ENCODE peak calls at places on chromosomes 7 and 10, in five cellular contexts. I is GM12878, E is fibroblast of lung, V is A673, M is hepatocyte. Q is an unnamed sample.

GRCh38 chr10:97752956-97753355 is 16.0 kb downstream of the ZFYVE27 start:
- DNase-seq in I (no peak), E (no peak), V (no peak), M (no peak), Q (no peak)

GRCh38 chr7:136342221-136342620 is 365.1 kb upstream of the MTPN start:
- DNase-seq in I (no peak), E (no peak), V (no peak), M (no peak), Q (no peak)

GRCh38 chr10:128036746-128037542 is 89.3 kb downstream of the MKI67 start:
- DNase-seq in I (no peak), E (peak; percentile 18), V (no peak), M (peak; percentile 28), Q (no peak)

GRCh38 chr7:7736671-7737070 is 18.3 kb upstream of the RPA3 start:
- DNase-seq in I (no peak), E (no peak), V (no peak), M (no peak), Q (peak; percentile 76)

GRCh38 chr7:121419201-121420148 is 23.4 kb upstream of the FAM3C start:
- DNase-seq in I (no peak), E (no peak), V (no peak), M (peak; percentile 52), Q (no peak)

GRCh38 chr7:47100148-47100547 is 481.8 kb downstream of the TNS3 start:
- DNase-seq in I (no peak), E (no peak), V (no peak), M (no peak), Q (no peak)

GRCh38 chr7:70884809-70885208 is 247.1 kb upstream of the GALNT17 start:
- DNase-seq in I (no peak), E (no peak), V (no peak), M (peak; percentile 20), Q (no peak)

GRCh38 chr10:100184426-100185219 is 1.2 kb downstream of the ERLIN1 start:
- DNase-seq in I (no peak), E (peak; percentile 27), V (peak; percentile 50), M (peak; percentile 13), Q (peak; percentile 45)

GRCh38 chr10:4267084-4267774 is 482.2 kb upstream of the KLF6 start:
- DNase-seq in I (no peak), E (peak; percentile 45), V (no peak), M (no peak), Q (no peak)

GRCh38 chr10:77692782-77693181 is 55.2 kb upstream of the KCNMA1 start:
- DNase-seq in I (no peak), E (peak; percentile 28), V (no peak), M (no peak), Q (no peak)

GRCh38 chr10:124991872-124992271 is 49.9 kb downstream of the ZRANB1 start:
- DNase-seq in I (no peak), E (no peak), V (no peak), M (no peak), Q (no peak)

GRCh38 chr10:89122431-89123066 is 84.6 kb downstream of the CH25H start:
- DNase-seq in I (no peak), E (peak; percentile 43), V (peak; percentile 11), M (no peak), Q (no peak)

GRCh38 chr7:44183386-44183785 is 5.9 kb downstream of the GCK start:
- DNase-seq in I (no peak), E (no peak), V (no peak), M (no peak), Q (no peak)

GRCh38 chr7:7424151-7424873 is 111.4 kb downstream of the COL28A1 start:
- DNase-seq in I (peak; percentile 37), E (peak; percentile 77), V (peak; percentile 76), M (peak; percentile 80), Q (peak; percentile 80)

DNA sequence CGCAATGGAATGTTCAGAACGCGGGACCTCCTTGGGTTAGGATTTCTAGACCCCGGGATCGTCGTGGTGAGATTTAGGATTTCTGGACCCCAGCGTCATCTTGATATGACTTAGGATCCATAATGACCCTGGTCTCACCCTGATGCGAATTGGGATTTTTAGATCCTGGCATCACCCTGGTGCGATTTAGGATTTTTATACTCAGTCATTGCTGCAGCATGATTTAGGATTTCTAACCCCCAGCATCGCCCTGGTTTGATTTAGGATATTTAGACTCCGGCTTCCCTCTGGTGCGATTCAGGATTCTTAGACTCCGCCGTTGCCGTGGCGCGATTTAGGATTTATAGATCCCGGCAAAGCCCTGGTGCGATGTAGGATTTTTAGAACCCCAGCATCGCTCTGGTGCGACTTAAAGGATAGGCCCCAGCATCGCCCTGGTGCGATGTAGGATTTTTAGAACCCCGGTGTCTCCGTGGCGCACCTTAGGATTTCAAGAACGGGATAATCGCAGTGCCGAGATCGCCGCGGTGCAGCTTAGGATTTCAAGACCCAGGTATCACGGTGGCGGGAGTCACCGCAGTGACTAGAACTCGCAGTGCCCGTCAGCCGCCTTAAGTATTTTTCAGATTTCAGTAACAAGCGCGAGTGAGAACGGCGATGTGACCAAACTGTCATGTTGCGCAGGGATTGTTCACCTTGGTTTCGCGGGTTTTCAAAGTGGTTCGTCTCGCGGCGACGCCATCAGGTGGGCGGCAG is 812 bp downstream of the MEST start:
- DNase-seq in I (no peak), E (peak; percentile 28), V (peak; percentile 28), M (no peak), Q (peak; percentile 24)
- TF ChIP-seq EZH2 in I (peak; percentile 9), E (no peak), V (no peak), M (peak; percentile 35), Q (no peak)

DNA sequence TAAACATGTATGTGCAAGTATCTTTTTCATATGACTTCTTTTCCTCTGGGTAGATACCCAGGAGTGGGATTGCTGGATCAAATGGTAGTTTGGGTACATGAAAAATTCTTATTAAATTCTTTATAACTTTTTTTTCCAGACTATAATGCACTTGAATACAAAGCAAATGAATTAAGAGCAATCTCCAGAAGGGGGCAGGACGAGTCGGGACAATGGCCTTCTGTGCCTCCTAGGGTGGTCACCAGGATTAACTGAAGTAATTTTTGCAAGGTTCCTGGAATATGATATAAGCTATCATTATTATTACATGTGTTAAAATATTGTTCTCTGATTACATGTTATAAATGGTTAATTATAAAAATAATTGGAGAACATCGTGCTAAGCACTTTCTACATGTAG is 127.2 kb downstream of the PPP1R17 start:
- DNase-seq in I (no peak), E (peak; percentile 20), V (peak; percentile 21), M (no peak), Q (peak; percentile 10)
- TF ChIP-seq CTCF in I (no peak), E (peak; percentile 15), V (peak; percentile 48), M (peak; percentile 40), Q (peak; percentile 56)

GRCh38 chr7:1668486-1668931 is 1.6 kb upstream of the ELFN1 start:
- DNase-seq in I (no peak), E (no peak), V (no peak), M (peak; percentile 25), Q (peak; percentile 46)

GRCh38 chr7:1669954-1670893 is at the start of gene ELFN1:
- DNase-seq in I (no peak), E (peak; percentile 24), V (peak; percentile 49), M (peak; percentile 79), Q (peak; percentile 93)

GRCh38 chr7:1668932-1669485 is 1.1 kb upstream of the ELFN1 start:
- DNase-seq in I (no peak), E (peak; percentile 8), V (peak; percentile 47), M (peak; percentile 37), Q (peak; percentile 84)

GRCh38 chr7:1670894-1671875 is 1.1 kb downstream of the ELFN1 start:
- DNase-seq in I (no peak), E (no peak), V (no peak), M (peak; percentile 10), Q (no peak)

GRCh38 chr7:1669486-1669951 is 558 bp upstream of the ELFN1 start:
- DNase-seq in I (no peak), E (no peak), V (no peak), M (peak; percentile 48), Q (no peak)
- TF ChIP-seq EZH2 in I (no peak), E (no peak), V (no peak), M (no peak), Q (no peak)

GRCh38 chr10:19168584-19168983 is 120.0 kb downstream of the MALRD1 start:
- DNase-seq in I (no peak), E (peak; percentile 6), V (peak; percentile 50), M (no peak), Q (peak; percentile 64)
- TF ChIP-seq CTCF in I (no peak), E (no peak), V (peak; percentile 62), M (peak; percentile 19), Q (peak; percentile 61)

DNA sequence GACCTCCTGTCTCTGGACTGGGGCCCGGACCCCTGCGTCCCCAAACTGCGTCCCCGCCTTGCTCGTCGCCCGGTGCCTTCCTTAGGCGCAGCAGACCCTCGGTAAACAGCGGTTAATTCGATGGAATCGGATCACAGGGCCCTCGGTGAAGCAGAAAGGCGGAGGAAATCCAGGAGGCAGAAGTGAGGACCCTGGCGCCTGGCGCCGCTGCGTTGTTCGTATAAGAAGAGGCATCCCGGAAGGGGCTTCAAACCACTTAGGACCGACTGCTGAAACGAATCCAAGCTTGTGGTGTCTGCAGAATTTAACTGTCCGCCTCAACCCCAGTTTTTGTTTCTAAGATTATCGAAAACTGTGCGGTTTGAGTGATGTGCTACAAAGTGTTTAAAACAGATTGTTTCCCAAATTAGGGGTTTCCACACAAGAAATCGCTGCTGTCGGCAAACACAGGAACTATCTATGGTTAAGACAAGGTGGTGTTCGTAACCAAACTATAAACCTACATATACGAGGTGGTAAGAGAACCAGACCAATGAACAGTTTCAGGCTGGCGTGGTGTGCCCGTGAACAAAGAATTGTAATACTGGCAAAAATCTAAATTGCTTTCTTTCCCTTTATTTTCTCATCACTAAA is 760 bp upstream of the DGKI start:
- DNase-seq in I (peak; percentile 35), E (peak; percentile 19), V (no peak), M (peak; percentile 22), Q (peak; percentile 71)
- TF ChIP-seq EZH2 in I (no peak), E (no peak), V (peak; percentile 73), M (peak; percentile 24), Q (peak; percentile 72)

GRCh38 chr7:28573751-28574295 is 161.5 kb downstream of the CREB5 start:
- DNase-seq in I (no peak), E (peak; percentile 8), V (no peak), M (no peak), Q (no peak)

GRCh38 chr7:28573059-28573553 is 160.8 kb downstream of the CREB5 start:
- DNase-seq in I (no peak), E (peak; percentile 40), V (no peak), M (no peak), Q (no peak)

GRCh38 chr7:28571405-28571804 is 159.1 kb downstream of the CREB5 start:
- DNase-seq in I (no peak), E (no peak), V (no peak), M (no peak), Q (no peak)

GRCh38 chr7:28572321-28573058 is 160.2 kb downstream of the CREB5 start:
- DNase-seq in I (no peak), E (no peak), V (peak; percentile 73), M (no peak), Q (peak; percentile 13)

DNA sequence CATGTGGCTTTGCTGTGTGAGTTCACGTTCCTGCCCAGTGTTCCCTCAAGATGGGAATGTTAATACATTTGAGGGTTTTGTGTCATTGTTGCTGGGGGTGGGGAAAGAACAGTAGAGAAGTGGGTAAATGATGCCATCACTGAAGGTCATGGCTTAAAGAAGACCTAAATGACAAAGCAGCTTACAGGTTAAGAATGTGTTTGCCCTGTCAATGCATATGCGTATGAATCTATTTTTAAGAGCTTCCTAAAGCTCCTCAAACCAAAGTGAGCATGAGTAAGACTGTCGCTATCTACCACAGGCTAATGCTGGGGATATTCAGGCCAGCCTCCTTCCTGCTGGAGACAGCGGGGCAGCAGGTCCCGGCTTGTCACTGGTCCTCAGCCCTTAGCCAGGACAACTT is 162.9 kb downstream of the CREB5 start:
- DNase-seq in I (no peak), E (peak; percentile 12), V (no peak), M (no peak), Q (no peak)
- TF ChIP-seq CTCF in I (no peak), E (no peak), V (no peak), M (no peak), Q (no peak)

Q was measured in neural progenitor cell.